ENCODE peak calls at places on chromosomes 16 and 17, in ten cellular contexts. W, F, A, G, O, M, Y, Q, R and Z are unnamed samples.

GRCh38 chr17:80415626-80416042 is 667 bp downstream of the ENDOV start:
- DNase-seq in W (no peak), F (no peak), A (no peak), G (no peak), O (no peak), M (no peak), Y (no peak), Q (no peak), R (no peak), Z (no peak)

GRCh38 chr17:78313735-78314648 is 45.9 kb downstream of the SOCS3 start:
- DNase-seq in W (peak; percentile 59), F (peak; percentile 92), A (peak; percentile 71), G (peak; percentile 46), O (peak; percentile 79), M (peak; percentile 85), Y (no peak), Q (peak; percentile 83), R (peak; percentile 92), Z (peak; percentile 81)

GRCh38 chr16:29837833-29838232 is 17.6 kb downstream of the MVP start:
- DNase-seq in W (no peak), F (no peak), A (no peak), G (no peak), O (no peak), M (no peak), Y (no peak), Q (no peak), R (no peak), Z (no peak)

GRCh38 chr16:68346892-68347480 is 36.2 kb downstream of the PRMT7 start:
- DNase-seq in W (no peak), F (no peak), A (no peak), G (no peak), O (no peak), M (no peak), Y (no peak), Q (no peak), R (no peak), Z (no peak)

GRCh38 chr16:79601092-79601977 is 798 bp upstream of the MAF start:
- DNase-seq in W (peak; percentile 7), F (no peak), A (no peak), G (no peak), O (no peak), M (peak; percentile 67), Y (no peak), Q (no peak), R (peak; percentile 32), Z (peak; percentile 51)

GRCh38 chr17:76924345-76925332 is 56.4 kb downstream of the MGAT5B start:
- DNase-seq in W (no peak), F (no peak), A (no peak), G (no peak), O (no peak), M (no peak), Y (no peak), Q (no peak), R (no peak), Z (no peak)

GRCh38 chr17:44115585-44116415 is 7.6 kb downstream of the HDAC5 start:
- DNase-seq in W (no peak), F (no peak), A (peak; percentile 26), G (no peak), O (peak; percentile 38), M (no peak), Y (no peak), Q (peak; percentile 67), R (no peak), Z (peak; percentile 42)

GRCh38 chr16:84209989-84210388 is 19.0 kb downstream of the ADAD2 start:
- DNase-seq in W (no peak), F (no peak), A (no peak), G (no peak), O (no peak), M (no peak), Y (no peak), Q (no peak), R (no peak), Z (no peak)

GRCh38 chr16:69118994-69119393 is 13.4 kb downstream of the CHTF8 start:
- DNase-seq in W (no peak), F (no peak), A (no peak), G (no peak), O (no peak), M (no peak), Y (no peak), Q (no peak), R (no peak), Z (no peak)

GRCh38 chr17:66549312-66549705 is 246.9 kb downstream of the PRKCA start:
- DNase-seq in W (no peak), F (no peak), A (no peak), G (no peak), O (peak; percentile 87), M (no peak), Y (no peak), Q (no peak), R (peak; percentile 44), Z (no peak)

GRCh38 chr17:75152971-75153853 is 1.1 kb downstream of the JPT1 start:
- DNase-seq in W (no peak), F (no peak), A (no peak), G (no peak), O (peak; percentile 44), M (no peak), Y (no peak), Q (peak; percentile 45), R (peak; percentile 69), Z (peak; percentile 43)

GRCh38 chr16:85195884-85196816 is 83.9 kb upstream of the CIBAR2 start:
- DNase-seq in W (no peak), F (no peak), A (no peak), G (no peak), O (no peak), M (no peak), Y (no peak), Q (no peak), R (no peak), Z (no peak)

GRCh38 chr17:54347495-54347894 is 524.8 kb downstream of the KIF2B start:
- DNase-seq in W (no peak), F (no peak), A (no peak), G (no peak), O (no peak), M (no peak), Y (no peak), Q (no peak), R (no peak), Z (no peak)

GRCh38 chr17:38628441-38628840 is 22.7 kb upstream of the SRCIN1 start:
- DNase-seq in W (no peak), F (peak; percentile 38), A (no peak), G (no peak), O (peak; percentile 63), M (no peak), Y (no peak), Q (no peak), R (peak; percentile 78), Z (no peak)

GRCh38 chr17:59840329-59840907 is 52.3 kb downstream of the TUBD1 start:
- DNase-seq in W (no peak), F (peak; percentile 33), A (no peak), G (no peak), O (no peak), M (no peak), Y (no peak), Q (no peak), R (peak; percentile 51), Z (no peak)

GRCh38 chr16:67186550-67186950 is 2.8 kb upstream of the MATCAP1 start:
- DNase-seq in W (no peak), F (no peak), A (no peak), G (no peak), O (peak; percentile 80), M (no peak), Y (no peak), Q (no peak), R (no peak), Z (no peak)

GRCh38 chr16:77414752-77415231 is 20.0 kb downstream of the ADAMTS18 start:
- DNase-seq in W (no peak), F (no peak), A (no peak), G (no peak), O (no peak), M (no peak), Y (no peak), Q (no peak), R (no peak), Z (no peak)

GRCh38 chr16:2745961-2746360 is 6.5 kb upstream of the SRRM2 start:
- DNase-seq in W (no peak), F (no peak), A (no peak), G (no peak), O (no peak), M (no peak), Y (no peak), Q (no peak), R (no peak), Z (no peak)

GRCh38 chr17:73609078-73609477 is 35.2 kb downstream of the SDK2 start:
- DNase-seq in W (no peak), F (no peak), A (no peak), G (no peak), O (no peak), M (no peak), Y (no peak), Q (no peak), R (no peak), Z (no peak)

GRCh38 chr16:53785044-53785443 is 81.1 kb downstream of the FTO start:
- DNase-seq in W (no peak), F (no peak), A (no peak), G (no peak), O (no peak), M (no peak), Y (no peak), Q (no peak), R (no peak), Z (no peak)

GRCh38 chr17:65324574-65324973 is 187.4 kb downstream of the RGS9 start:
- DNase-seq in W (no peak), F (no peak), A (no peak), G (no peak), O (no peak), M (no peak), Y (no peak), Q (no peak), R (peak; percentile 71), Z (no peak)

GRCh38 chr16:25006504-25007055 is 8.6 kb downstream of the ARHGAP17 start:
- DNase-seq in W (no peak), F (peak; percentile 24), A (no peak), G (no peak), O (no peak), M (no peak), Y (no peak), Q (no peak), R (no peak), Z (no peak)

GRCh38 chr17:45403906-45404490 is 28.7 kb downstream of the ARHGAP27 start:
- DNase-seq in W (no peak), F (no peak), A (no peak), G (no peak), O (no peak), M (no peak), Y (no peak), Q (no peak), R (no peak), Z (no peak)

GRCh38 chr16:88390265-88390664 is 7.5 kb downstream of the ZNF469 start:
- DNase-seq in W (no peak), F (no peak), A (no peak), G (no peak), O (no peak), M (peak; percentile 21), Y (no peak), Q (no peak), R (no peak), Z (no peak)

GRCh38 chr17:71184716-71185115 is 936.1 kb upstream of the SOX9 start:
- DNase-seq in W (no peak), F (no peak), A (no peak), G (no peak), O (peak; percentile 86), M (no peak), Y (no peak), Q (no peak), R (no peak), Z (no peak)